ENCODE peak calls at places on chromosomes 6 and 20, in seven cellular contexts. Y is mesothelial cell of epicardium, S is HCT116, R is A549, M is brain microvascular endothelial cell, G is tibial artery, E is GM06990. C is an unnamed sample.

GRCh38 chr6:141403103-141403502 is 729.6 kb upstream of the GJE1 start:
- DNase-seq in M (no peak), E (no peak), R (no peak), Y (no peak), G (no peak), S (no peak), C (no peak)

GRCh38 chr20:44448753-44449546 is 26.7 kb upstream of the TTPAL start:
- DNase-seq in G (no peak), Y (no peak), M (no peak), E (peak), R (peak), S (peak), C (no peak)

GRCh38 chr20:44616604-44616964 is 34.2 kb downstream of the PKIG start:
- DNase-seq in E (no peak), M (no peak), G (no peak), Y (no peak), R (no peak), S (no peak), C (no peak)

GRCh38 chr20:16761305-16761829 is 13.2 kb downstream of the OTOR start:
- DNase-seq in S (peak), E (no peak), R (peak), M (peak), G (peak), Y (no peak), C (no peak)

GRCh38 chr20:46388945-46389344 is 17.5 kb downstream of the ELMO2 start:
- DNase-seq in S (no peak), M (no peak), R (no peak), Y (no peak), G (no peak), E (no peak), C (no peak)

GRCh38 chr6:87944541-87944954 is 103.1 kb upstream of the SPACA1 start:
- DNase-seq in E (no peak), R (peak), M (peak), G (peak), S (no peak), Y (peak), C (peak)

GRCh38 chr6:10850728-10851127 is 12.4 kb upstream of the MAK start:
- DNase-seq in G (no peak), S (no peak), E (no peak), Y (no peak), M (no peak), R (no peak), C (no peak)

GRCh38 chr6:170256641-170257040 is 34.2 kb downstream of the DLL1 start:
- DNase-seq in M (no peak), R (no peak), G (no peak), S (no peak), E (no peak), Y (peak), C (no peak)

GRCh38 chr6:106510090-106510970 is 119.0 kb downstream of the RTN4IP1 start:
- DNase-seq in E (peak), G (peak), M (no peak), Y (peak), S (no peak), R (peak), C (no peak)

GRCh38 chr6:68400396-68400795 is 234.7 kb upstream of the ADGRB3 start:
- DNase-seq in R (peak), G (no peak), E (no peak), S (no peak), Y (no peak), M (no peak), C (no peak)

GRCh38 chr6:124963416-124964083 is 1.3 kb downstream of the RNF217 start:
- DNase-seq in Y (no peak), G (no peak), E (no peak), S (no peak), R (peak), M (no peak), C (no peak)

GRCh38 chr6:42099340-42100028 is 42.9 kb downstream of the C6orf132 start:
- DNase-seq in Y (no peak), S (no peak), M (peak), G (no peak), R (no peak), E (no peak), C (no peak)

GRCh38 chr6:50851269-50851847 is 32.7 kb downstream of the TFAP2B start:
- DNase-seq in Y (no peak), R (no peak), E (no peak), G (no peak), M (no peak), S (no peak), C (no peak)

GRCh38 chr20:51095755-51096509 is 73.0 kb upstream of the KCNG1 start:
- DNase-seq in Y (no peak), E (no peak), R (peak), M (no peak), G (no peak), S (no peak), C (no peak)

GRCh38 chr6:21033095-21033494 is 498.8 kb downstream of the CDKAL1 start:
- DNase-seq in E (no peak), M (no peak), Y (no peak), G (no peak), R (no peak), S (no peak), C (no peak)

GRCh38 chr20:53001502-53002301 is 29.5 kb downstream of the TSHZ2 start:
- DNase-seq in R (no peak), E (peak), S (no peak), G (no peak), Y (no peak), M (no peak), C (no peak)

GRCh38 chr6:166446146-166446545 is 63.4 kb upstream of the MPC1 start:
- DNase-seq in R (no peak), G (no peak), Y (no peak), E (no peak), S (no peak), M (no peak), C (no peak)

GRCh38 chr20:53621482-53622246 is 28.0 kb upstream of the ZNF217 start:
- DNase-seq in G (peak), Y (no peak), R (peak), E (peak), S (peak), M (no peak), C (no peak)

GRCh38 chr20:57890254-57890800 is 180.5 kb upstream of the PMEPA1 start:
- DNase-seq in E (no peak), M (no peak), G (no peak), Y (no peak), R (no peak), S (no peak), C (no peak)

GRCh38 chr20:16672299-16672698 is 57.5 kb upstream of the SNRPB2 start:
- DNase-seq in R (no peak), G (no peak), E (no peak), S (no peak), Y (no peak), M (no peak), C (no peak)

GRCh38 chr6:53956068-53956711 is 155.1 kb upstream of the MLIP start:
- DNase-seq in Y (no peak), R (peak), E (no peak), S (peak), G (peak), M (peak), C (no peak)

GRCh38 chr6:144150673-144151009 is 324 bp downstream of the STX11 start:
- DNase-seq in G (no peak), S (peak), M (peak), Y (no peak), R (peak), E (no peak), C (peak)

GRCh38 chr20:45771182-45771759 is 20.4 kb downstream of the WFDC3 start:
- DNase-seq in R (peak), S (peak), M (peak), E (no peak), Y (peak), G (peak), C (no peak)

GRCh38 chr6:30378290-30378937 is 33.5 kb downstream of the RPP21 start:
- DNase-seq in S (no peak), G (no peak), R (peak), E (no peak), M (no peak), Y (no peak), C (no peak)

GRCh38 chr20:22795897-22796296 is 211.5 kb upstream of the FOXA2 start:
- DNase-seq in E (no peak), G (peak), S (peak), M (peak), Y (no peak), R (peak), C (peak)

GRCh38 chr6:13848553-13849150 is 34.3 kb upstream of the MCUR1 start:
- DNase-seq in E (no peak), M (no peak), Y (no peak), G (no peak), S (no peak), R (no peak), C (no peak)

GRCh38 chr6:91486200-91486599 is 899.3 kb upstream of the MAP3K7 start:
- DNase-seq in G (no peak), Y (no peak), M (no peak), E (no peak), R (no peak), S (no peak), C (no peak)
- TF ChIP-seq CTCF in G (no peak), Y (no peak), M (no peak), E (no peak), R (no peak), S (no peak), C (no peak)

GRCh38 chr6:48736486-48737206 is 625.6 kb upstream of the PTCHD4 start:
- DNase-seq in R (no peak), E (no peak), S (no peak), Y (no peak), G (no peak), M (peak), C (no peak)
- TF ChIP-seq CTCF in R (no peak), E (no peak), S (no peak), Y (peak), G (no peak), M (no peak), C (no peak)

GRCh38 chr20:63777614-63778013 is 38.0 kb downstream of the SLC2A4RG start:
- DNase-seq in R (no peak), Y (no peak), E (no peak), M (no peak), G (no peak), S (no peak), C (no peak)

GRCh38 chr20:63773571-63774347 is 34.2 kb downstream of the SLC2A4RG start:
- DNase-seq in S (no peak), E (no peak), G (no peak), Y (no peak), M (no peak), R (no peak), C (no peak)

GRCh38 chr20:63772781-63773520 is 33.4 kb downstream of the SLC2A4RG start:
- DNase-seq in S (no peak), G (no peak), R (no peak), Y (no peak), M (no peak), E (no peak), C (no peak)

GRCh38 chr20:63774348-63774735 is 34.8 kb downstream of the SLC2A4RG start:
- DNase-seq in Y (no peak), G (no peak), M (no peak), E (no peak), R (no peak), S (no peak), C (no peak)

DNA sequence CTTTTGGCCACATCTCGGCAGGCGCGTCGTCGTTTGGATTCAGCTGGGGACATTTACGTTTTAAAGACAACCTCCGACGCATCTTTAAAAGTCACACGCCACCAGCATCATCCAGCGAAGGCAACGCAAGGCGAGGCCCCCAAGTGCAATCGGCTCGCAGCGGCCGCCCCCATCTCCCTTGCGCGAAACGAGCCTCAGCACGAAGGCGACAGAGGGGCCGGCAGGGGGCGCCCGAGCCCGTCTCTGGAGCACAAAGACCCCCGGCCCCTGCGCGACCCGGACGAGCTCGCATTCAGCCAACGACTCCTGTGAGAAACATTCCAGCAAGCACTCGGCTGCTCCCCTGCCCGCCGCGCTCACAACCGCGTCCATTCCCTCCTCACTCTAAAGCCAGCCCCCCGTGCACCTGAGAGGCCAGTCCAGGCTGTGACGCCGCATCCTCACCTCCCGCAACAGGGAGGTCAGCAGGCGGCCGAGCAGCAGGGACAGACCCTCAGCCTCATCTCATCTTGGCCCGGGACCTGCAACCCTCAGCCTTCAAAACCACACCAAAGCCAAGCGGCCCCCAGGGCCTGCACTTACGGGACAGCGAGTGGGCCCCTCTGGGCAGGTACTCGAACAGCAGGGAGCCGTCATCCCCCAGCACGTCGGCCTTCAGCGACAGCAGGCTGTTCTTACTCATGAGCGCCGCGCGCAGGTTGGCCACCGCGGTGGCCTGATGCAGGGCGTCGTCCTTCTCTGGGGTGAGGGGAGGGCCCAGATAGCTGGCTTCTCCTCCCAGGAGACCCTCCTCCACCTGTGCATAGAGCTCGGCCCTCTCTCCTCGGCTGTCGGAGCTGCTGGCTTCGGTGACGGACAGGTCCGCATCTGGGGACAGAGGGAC is 35.8 kb downstream of the SLC2A4RG start:
- DNase-seq in R (no peak), Y (peak), M (peak), S (no peak), E (no peak), G (no peak), C (no peak)
- TF ChIP-seq CTCF in R (peak), Y (peak), M (peak), S (no peak), E (peak), G (peak), C (peak)

GRCh38 chr20:61976650-61977332 is 88.9 kb downstream of the TAF4 start:
- DNase-seq in Y (no peak), E (no peak), R (no peak), S (no peak), M (no peak), G (no peak), C (no peak)

GRCh38 chr20:61977387-61977786 is 88.3 kb downstream of the TAF4 start:
- DNase-seq in S (no peak), E (no peak), R (no peak), Y (no peak), G (no peak), M (no peak), C (no peak)

GRCh38 chr20:61979090-61979489 is 86.6 kb downstream of the TAF4 start:
- DNase-seq in G (no peak), S (no peak), E (no peak), Y (no peak), R (no peak), M (no peak), C (no peak)

GRCh38 chr20:61979701-61980635 is 85.7 kb downstream of the TAF4 start:
- DNase-seq in Y (no peak), M (no peak), R (no peak), S (no peak), G (no peak), E (no peak), C (no peak)

GRCh38 chr20:61978491-61978890 is 87.2 kb downstream of the TAF4 start:
- DNase-seq in Y (no peak), G (no peak), E (no peak), R (no peak), S (no peak), M (no peak), C (no peak)
- TF ChIP-seq CTCF in Y (no peak), G (no peak), E (no peak), R (no peak), S (no peak), M (no peak), C (no peak)